ENCODE peak calls at places on chromosomes 7 and 10, in nine cellular contexts. J is A549; S is endodermal cell; X is amygdala; P is NK-92 treated with Interleukin-12 subunit alpha and Interleukin-12 subunit beta, amount 100 ng/mL, for 24 hours; L is activated CD8-positive, alpha-beta memory T cell treated with anti-CD3 and anti-CD28 coated beads for 24 hours; I is cardiac septum; G is central memory CD8-positive, alpha-beta T cell; Z is T-cell. B is an unnamed sample.
A peak's percentile ranks its signal among the peaks of the same experiment; 100 is the strongest.

GRCh38 chr10:110569736-110570135 is 2.2 kb downstream of the SMC3 start:
- DNase-seq in L (no peak), S (no peak), Z (no peak), G (no peak), J (no peak), P (no peak), X (no peak), I (no peak), B (no peak)

GRCh38 chr10:45456822-45457221 is 82.8 kb downstream of the ALOX5 start:
- DNase-seq in Z (no peak), L (no peak), J (no peak), P (no peak), S (no peak), G (no peak), X (no peak), I (no peak), B (no peak)

GRCh38 chr10:94052901-94053638 is 59.3 kb downstream of the PLCE1 start:
- DNase-seq in J (no peak), L (no peak), G (no peak), S (no peak), I (no peak), P (no peak), X (no peak), Z (no peak), B (no peak)

GRCh38 chr10:43190775-43191174 is 52.5 kb downstream of the CSGALNACT2 start:
- DNase-seq in X (no peak), L (no peak), S (no peak), J (no peak), Z (no peak), G (no peak), P (no peak), I (no peak), B (no peak)

GRCh38 chr10:5527332-5528200 is 2.8 kb downstream of the CALML3 start:
- DNase-seq in G (no peak), P (no peak), Z (no peak), L (no peak), X (no peak), I (peak; percentile 54), S (peak; percentile 42), J (no peak), B (peak; percentile 65)

GRCh38 chr7:29975564-29975963 is 14.0 kb downstream of the SCRN1 start:
- DNase-seq in G (no peak), I (no peak), P (no peak), X (no peak), Z (no peak), J (no peak), S (no peak), L (no peak), B (no peak)

GRCh38 chr7:14738086-14738485 is 164.5 kb downstream of the DGKB start:
- DNase-seq in X (no peak), S (no peak), J (no peak), G (no peak), P (no peak), Z (no peak), L (no peak), I (no peak), B (no peak)

GRCh38 chr7:122552769-122553168 is 146.1 kb downstream of the RNF133 start:
- DNase-seq in S (no peak), G (no peak), Z (no peak), J (no peak), L (no peak), I (no peak), P (no peak), X (no peak), B (no peak)

GRCh38 chr7:23228412-23228811 is 18.2 kb upstream of the GPNMB start:
- DNase-seq in Z (no peak), G (no peak), S (no peak), I (no peak), P (no peak), X (no peak), J (no peak), L (no peak), B (no peak)

GRCh38 chr7:96310106-96310505 is 11.8 kb downstream of the SLC25A13 start:
- DNase-seq in G (no peak), I (no peak), X (no peak), S (no peak), Z (no peak), J (no peak), P (no peak), L (no peak), B (no peak)

GRCh38 chr10:44376504-44377099 is 8.3 kb downstream of the CXCL12 start:
- DNase-seq in X (no peak), J (no peak), I (no peak), L (no peak), S (no peak), P (no peak), G (no peak), Z (no peak), B (no peak)

GRCh38 chr10:46787321-46787615 is 124.0 kb upstream of the PTPN20 start:
- DNase-seq in L (no peak), X (peak; percentile 45), P (no peak), G (no peak), J (peak; percentile 0), S (no peak), Z (no peak), I (no peak), B (no peak)

GRCh38 chr10:16478801-16479200 is 42.0 kb downstream of the PTER start:
- DNase-seq in G (no peak), J (no peak), S (no peak), Z (no peak), P (no peak), L (no peak), I (no peak), X (no peak), B (no peak)

GRCh38 chr10:8183241-8183704 is 128.8 kb downstream of the GATA3 start:
- DNase-seq in I (no peak), G (peak; percentile 17), S (no peak), P (no peak), Z (peak; percentile 62), X (no peak), J (no peak), L (no peak), B (no peak)

GRCh38 chr7:135620980-135621850 is 41.1 kb upstream of the STMP1 start:
- DNase-seq in G (no peak), I (no peak), S (peak; percentile 55), P (no peak), J (peak; percentile 40), X (no peak), L (no peak), Z (no peak), B (no peak)

GRCh38 chr7:6614941-6615737 is at the start of gene ZNF853:
- DNase-seq in J (no peak), X (peak; percentile 27), Z (no peak), P (no peak), G (no peak), I (no peak), S (peak; percentile 85), L (peak; percentile 77), B (no peak)

GRCh38 chr7:151249034-151249731 is 689 bp upstream of the SMARCD3 start:
- DNase-seq in S (no peak), G (no peak), X (peak; percentile 73), L (peak; percentile 78), I (no peak), J (peak; percentile 70), P (no peak), Z (no peak), B (peak; percentile 94)

GRCh38 chr7:129136887-129137647 is 7.4 kb upstream of the TSPAN33 start:
- DNase-seq in P (no peak), X (no peak), S (no peak), I (no peak), G (no peak), L (no peak), J (no peak), Z (no peak), B (no peak)